ENCODE peak calls at places on chromosomes 13 and 19, in five cellular contexts. I is GM12878, S is K562, A is HepG2, K is H1. G is an unnamed sample.

GRCh38 chr13:72386138-72386684 is 341.2 kb downstream of the MZT1 start:
- DNase-seq in I (no peak), S (no peak), A (no peak), K (no peak), G (no peak)

GRCh38 chr19:38644719-38645118 is 2.7 kb upstream of the ACTN4 start:
- DNase-seq in I (no peak), S (no peak), A (no peak), K (no peak), G (no peak)

GRCh38 chr13:31234729-31235128 is 35.0 kb downstream of the B3GLCT start:
- DNase-seq in I (no peak), S (no peak), A (peak), K (no peak), G (no peak)

GRCh38 chr19:51064534-51065220 is at the start of gene KLK13:
- DNase-seq in I (no peak), S (peak), A (no peak), K (peak), G (peak)

GRCh38 chr13:112890316-112891131 is 78.5 kb upstream of the MCF2L start:
- DNase-seq in I (no peak), S (no peak), A (no peak), K (no peak), G (no peak)

GRCh38 chr19:12777217-12778019 is 2.1 kb upstream of the HOOK2 start:
- DNase-seq in I (no peak), S (peak), A (peak), K (no peak), G (no peak)

GRCh38 chr19:58398087-58398486 is 2.6 kb downstream of the RNF225 start:
- DNase-seq in I (no peak), S (peak), A (no peak), K (no peak), G (no peak)

GRCh38 chr19:41785653-41786052 is 10.7 kb upstream of the CEACAM3 start:
- DNase-seq in I (peak), S (peak), A (peak), K (peak), G (peak)

GRCh38 chr19:16200038-16200775 is 2.5 kb downstream of the AP1M1 start:
- DNase-seq in I (no peak), S (no peak), A (peak), K (no peak), G (no peak)

GRCh38 chr19:49858591-49858985 is 7.6 kb downstream of the PTOV1 start:
- DNase-seq in I (no peak), S (no peak), A (no peak), K (no peak), G (no peak)
- TF ChIP-seq ATF3 in I (no peak), S (no peak), A (no peak), K (no peak), G (no peak)

GRCh38 chr13:105587786-105588185 is 947.7 kb downstream of the EFNB2 start:
- DNase-seq in I (no peak), S (no peak), A (no peak), K (no peak), G (peak)
- TF ChIP-seq MAX in I (no peak), S (no peak), A (no peak), K (no peak), G (peak)

GRCh38 chr13:61162636-61163035 is 253.0 kb downstream of the PCDH20 start:
- DNase-seq in I (no peak), S (no peak), A (no peak), K (no peak), G (no peak)
- TF ChIP-seq POLR2AphosphoS5 in I (no peak), S (no peak), A (no peak), K (no peak), G (no peak)

GRCh38 chr19:10286803-10287737 is at the start of gene ICAM4:
- DNase-seq in I (no peak), S (peak), A (peak), K (no peak), G (no peak)
- TF ChIP-seq ATF3 in I (peak), S (no peak), A (no peak), K (no peak), G (no peak)

DNA sequence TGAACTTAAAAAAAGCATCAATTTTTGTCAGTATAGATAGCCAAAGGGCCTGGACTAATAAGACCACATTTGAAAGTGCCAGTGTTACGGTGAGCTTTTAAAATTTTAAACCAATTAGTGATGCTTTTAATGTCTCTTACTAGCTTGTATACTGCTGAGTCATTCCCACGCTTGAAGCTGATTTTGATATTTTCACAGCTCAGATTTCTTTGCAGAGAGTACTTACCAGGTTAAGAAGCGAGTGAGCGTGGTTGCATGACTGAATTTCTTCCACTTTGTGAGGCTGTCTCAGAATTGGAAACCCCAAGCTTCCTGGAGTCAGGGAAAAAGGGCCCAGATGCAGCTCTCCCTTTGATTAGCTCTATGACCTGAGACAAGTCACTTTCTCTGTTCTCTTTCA is 74.5 kb upstream of the NBEA start:
- DNase-seq in I (peak), S (no peak), A (no peak), K (no peak), G (no peak)
- TF ChIP-seq MAX in I (no peak), S (no peak), A (no peak), K (no peak), G (no peak)